ENCODE peak calls at places on chromosomes 12 and 14, in nine cellular contexts. U, L, W, G, F, V, Z, Y and T are unnamed samples.

GRCh38 chr12:34294137-34294536 is 271.8 kb downstream of the ALG10 start:
- DNase-seq in Y (no peak), Z (no peak), L (no peak), F (no peak), W (no peak), U (no peak), V (no peak), G (no peak), T (no peak)

GRCh38 chr12:27711312-27711682 is 665 bp downstream of the MRPS35 start:
- DNase-seq in U (peak; percentile 73), Z (peak; percentile 23), Y (peak; percentile 28), V (no peak), L (no peak), G (no peak), W (no peak), F (no peak), T (no peak)

GRCh38 chr14:31510222-31510621 is 22.4 kb upstream of the GPR33 start:
- DNase-seq in W (no peak), Y (no peak), V (no peak), F (peak; percentile 9), U (peak; percentile 54), G (no peak), Z (peak; percentile 12), L (no peak), T (no peak)

GRCh38 chr14:48805315-48805714 is 780.9 kb downstream of the RPS29 start:
- DNase-seq in Y (no peak), V (no peak), L (no peak), F (no peak), U (peak; percentile 67), Z (no peak), G (no peak), W (no peak), T (no peak)

GRCh38 chr14:51317373-51317772 is 77.3 kb downstream of the TMX1 start:
- DNase-seq in Y (no peak), V (no peak), L (no peak), G (no peak), F (no peak), U (no peak), Z (no peak), W (peak; percentile 55), T (no peak)

GRCh38 chr14:23359722-23360447 is 5.1 kb downstream of the EFS start:
- DNase-seq in U (no peak), Z (no peak), Y (no peak), L (no peak), F (no peak), V (no peak), G (no peak), W (no peak), T (no peak)

GRCh38 chr12:103901518-103902173 is 28.6 kb upstream of the HSP90B1 start:
- DNase-seq in L (no peak), F (no peak), W (no peak), G (no peak), V (no peak), Y (peak; percentile 17), U (peak; percentile 21), Z (no peak), T (peak; percentile 13)

GRCh38 chr12:106112094-106112822 is 26.5 kb downstream of the NUAK1 start:
- DNase-seq in G (no peak), V (no peak), W (no peak), F (no peak), Z (peak; percentile 48), L (no peak), U (no peak), Y (no peak), T (no peak)

GRCh38 chr14:68782091-68782981 is 10.5 kb downstream of the ZFP36L1 start:
- DNase-seq in L (no peak), V (no peak), U (no peak), W (no peak), G (no peak), F (no peak), Y (peak; percentile 69), Z (no peak), T (no peak)

GRCh38 chr12:21627924-21628323 is 23.3 kb upstream of the GYS2 start:
- DNase-seq in F (no peak), Z (no peak), U (peak; percentile 36), Y (no peak), W (no peak), L (no peak), V (no peak), G (no peak), T (no peak)